ENCODE peak calls at places on chromosomes 1 and 21, in nine cellular contexts. V is progenitor cell of endocrine pancreas; X is stimulated activated naive CD4-positive, alpha-beta T cell treated with Interleukin-2 at 50 U/mL for 16 hours; M is cardiac fibroblast; I is mesenteric fat pad; W is T-helper 9 cell; T is H54; B is mucosa of descending colon; L is epithelial cell of esophagus. Y is an unnamed sample.

GRCh38 chr1:246827396-246827795 is 103.2 kb downstream of the SCCPDH start:
- DNase-seq in V (no peak), X (no peak), M (no peak), I (no peak), W (no peak), T (no peak), B (no peak), L (peak), Y (no peak)

GRCh38 chr1:79259390-79260336 is 253.1 kb upstream of the ADGRL4 start:
- DNase-seq in V (no peak), X (no peak), M (peak), I (no peak), W (no peak), T (peak), B (no peak), L (peak), Y (no peak)

GRCh38 chr1:170586321-170586855 is 54.4 kb downstream of the GORAB start:
- DNase-seq in V (no peak), X (no peak), M (peak), I (no peak), W (no peak), T (no peak), B (no peak), L (peak), Y (no peak)

GRCh38 chr1:17563494-17564281 is 24.2 kb downstream of the ARHGEF10L start:
- DNase-seq in V (no peak), X (no peak), M (no peak), I (no peak), W (no peak), T (no peak), B (no peak), L (no peak), Y (no peak)

GRCh38 chr21:25903599-25903998 is 168.8 kb downstream of the GABPA start:
- DNase-seq in V (no peak), X (no peak), M (no peak), I (no peak), W (no peak), T (no peak), B (no peak), L (no peak), Y (no peak)

GRCh38 chr1:61640531-61641125 is 84.3 kb downstream of the TM2D1 start:
- DNase-seq in V (no peak), X (no peak), M (no peak), I (no peak), W (no peak), T (no peak), B (no peak), L (no peak), Y (no peak)

GRCh38 chr1:1437033-1437903 is 1.8 kb downstream of the VWA1 start:
- DNase-seq in V (no peak), X (no peak), M (no peak), I (no peak), W (no peak), T (no peak), B (no peak), L (no peak), Y (no peak)

GRCh38 chr1:26571381-26571780 is 41.8 kb downstream of the RPS6KA1 start:
- DNase-seq in V (no peak), X (no peak), M (no peak), I (no peak), W (no peak), T (no peak), B (no peak), L (no peak), Y (no peak)

GRCh38 chr1:36217667-36218066 is 6.6 kb upstream of the THRAP3 start:
- DNase-seq in V (no peak), X (no peak), M (peak), I (no peak), W (no peak), T (no peak), B (no peak), L (peak), Y (no peak)

GRCh38 chr1:230271396-230272035 is 154.6 kb downstream of the PGBD5 start:
- DNase-seq in V (no peak), X (no peak), M (no peak), I (no peak), W (no peak), T (no peak), B (no peak), L (no peak), Y (no peak)

GRCh38 chr1:91450260-91450659 is 45.6 kb upstream of the HFM1 start:
- DNase-seq in V (no peak), X (no peak), M (peak), I (no peak), W (no peak), T (no peak), B (no peak), L (no peak), Y (no peak)

GRCh38 chr21:27796106-27796505 is 829.2 kb upstream of the ADAMTS5 start:
- DNase-seq in V (no peak), X (no peak), M (peak), I (no peak), W (no peak), T (no peak), B (no peak), L (no peak), Y (no peak)

GRCh38 chr1:33763406-33763805 is 100.5 kb upstream of the HMGB4 start:
- DNase-seq in V (no peak), X (no peak), M (peak), I (no peak), W (no peak), T (peak), B (no peak), L (peak), Y (peak)

GRCh38 chr1:207077470-207078377 is 10.9 kb upstream of the C4BPB start:
- DNase-seq in V (peak), X (no peak), M (peak), I (no peak), W (peak), T (peak), B (no peak), L (peak), Y (no peak)

GRCh38 chr1:240399381-240399780 is 212.6 kb downstream of the GREM2 start:
- DNase-seq in V (no peak), X (no peak), M (peak), I (no peak), W (no peak), T (peak), B (no peak), L (peak), Y (no peak)

GRCh38 chr1:4959216-4959615 is 304.8 kb downstream of the AJAP1 start:
- DNase-seq in V (no peak), X (no peak), M (no peak), I (peak), W (no peak), T (no peak), B (no peak), L (no peak), Y (no peak)

GRCh38 chr1:47705517-47706130 is 267.8 kb downstream of the FOXD2 start:
- DNase-seq in V (no peak), X (no peak), M (no peak), I (no peak), W (no peak), T (no peak), B (no peak), L (no peak), Y (no peak)

GRCh38 chr1:14929547-14930223 is 223.9 kb upstream of the TMEM51 start:
- DNase-seq in V (no peak), X (no peak), M (no peak), I (no peak), W (no peak), T (no peak), B (peak), L (peak), Y (no peak)

GRCh38 chr1:233240839-233241682 is 54.5 kb downstream of the PCNX2 start:
- DNase-seq in V (peak), X (no peak), M (peak), I (no peak), W (no peak), T (no peak), B (peak), L (peak), Y (no peak)

GRCh38 chr1:24136956-24137539 is 5.9 kb downstream of the IL22RA1 start:
- DNase-seq in V (no peak), X (no peak), M (no peak), I (no peak), W (no peak), T (no peak), B (no peak), L (no peak), Y (no peak)

GRCh38 chr1:37850352-37850955 is 8.9 kb downstream of the MTF1 start:
- DNase-seq in V (no peak), X (no peak), M (peak), I (no peak), W (no peak), T (no peak), B (no peak), L (peak), Y (no peak)

GRCh38 chr1:224256642-224257041 is 73.3 kb downstream of the NVL start:
- DNase-seq in V (no peak), X (no peak), M (no peak), I (no peak), W (no peak), T (no peak), B (no peak), L (peak), Y (no peak)

GRCh38 chr1:15280416-15280815 is 33.4 kb downstream of the FHAD1 start:
- DNase-seq in V (no peak), X (no peak), M (no peak), I (peak), W (no peak), T (no peak), B (no peak), L (no peak), Y (no peak)

GRCh38 chr1:36728051-36728450 is 245.3 kb upstream of the CSF3R start:
- DNase-seq in V (no peak), X (no peak), M (no peak), I (no peak), W (no peak), T (no peak), B (no peak), L (no peak), Y (peak)

GRCh38 chr21:46078322-46078981 is 19.5 kb upstream of the COL6A2 start:
- DNase-seq in V (peak), X (no peak), M (no peak), I (peak), W (no peak), T (no peak), B (no peak), L (no peak), Y (peak)

GRCh38 chr1:199404191-199404590 is 623.3 kb upstream of the NR5A2 start:
- DNase-seq in V (no peak), X (no peak), M (peak), I (no peak), W (no peak), T (no peak), B (no peak), L (peak), Y (no peak)

GRCh38 chr1:62530516-62531154 is 66.7 kb upstream of the ANGPTL3 start:
- DNase-seq in V (peak), X (no peak), M (peak), I (no peak), W (no peak), T (no peak), B (peak), L (peak), Y (no peak)

Y was measured in coronary artery.